ENCODE peak calls at places on chromosome 9, in five cellular contexts. U is stimulated activated CD4-positive, alpha-beta T cell treated with anti-CD3 and anti-CD28 coated beads, Interleukin-15, amount 100 ng/mL, for 24 hours; S is type B pancreatic cell; E is colonic mucosa; Q is EL. Y is an unnamed sample.

GRCh38 chr9:106797299-106797698 is 65.7 kb upstream of the ZNF462 start:
- DNase-seq in U (no peak), S (no peak), E (peak), Q (peak), Y (no peak)

GRCh38 chr9:136133191-136133958 is 14.7 kb upstream of the TMEM250 start:
- DNase-seq in U (peak), S (peak), E (no peak), Q (peak), Y (no peak)

GRCh38 chr9:127703289-127703946 is 3.4 kb upstream of the CFAP157 start:
- DNase-seq in U (no peak), S (no peak), E (no peak), Q (no peak), Y (no peak)

GRCh38 chr9:136681029-136681428 is 6.2 kb downstream of the AGPAT2 start:
- DNase-seq in U (no peak), S (no peak), E (no peak), Q (no peak), Y (no peak)

GRCh38 chr9:136532799-136533774 is 12.8 kb downstream of the NOTCH1 start:
- DNase-seq in U (peak), S (no peak), E (no peak), Q (no peak), Y (no peak)

GRCh38 chr9:121876658-121877271 is 216.3 kb downstream of the TTLL11 start:
- DNase-seq in U (no peak), S (no peak), E (no peak), Q (peak), Y (no peak)

GRCh38 chr9:8659121-8659520 is 859.5 kb upstream of the DMAC1 start:
- DNase-seq in U (no peak), S (no peak), E (no peak), Q (no peak), Y (no peak)

GRCh38 chr9:30796806-30797205 is 1587.6 kb upstream of the ACO1 start:
- DNase-seq in U (no peak), S (no peak), E (no peak), Q (no peak), Y (no peak)

GRCh38 chr9:35675732-35676392 is 2.1 kb downstream of the CA9 start:
- DNase-seq in U (peak), S (peak), E (peak), Q (no peak), Y (no peak)

GRCh38 chr9:9612270-9612669 is 1000.5 kb downstream of the PTPRD start:
- DNase-seq in U (no peak), S (no peak), E (peak), Q (no peak), Y (no peak)

GRCh38 chr9:123651273-123651672 is 278.7 kb downstream of the DENND1A start:
- DNase-seq in U (no peak), S (no peak), E (peak), Q (no peak), Y (no peak)

GRCh38 chr9:81211741-81212140 is 477.6 kb downstream of the TLE1 start:
- DNase-seq in U (no peak), S (no peak), E (no peak), Q (peak), Y (no peak)

GRCh38 chr9:135413086-135413375 is 66.6 kb upstream of the PPP1R26 start:
- DNase-seq in U (no peak), S (no peak), E (no peak), Q (no peak), Y (no peak)

GRCh38 chr9:98248737-98249474 is 6.5 kb downstream of the TBC1D2 start:
- DNase-seq in U (peak), S (no peak), E (peak), Q (peak), Y (peak)

GRCh38 chr9:75488082-75488713 is 399.9 kb downstream of the OSTF1 start:
- DNase-seq in U (no peak), S (no peak), E (no peak), Q (no peak), Y (no peak)

GRCh38 chr9:114011313-114011712 is 66.8 kb downstream of the AMBP start:
- DNase-seq in U (no peak), S (peak), E (no peak), Q (no peak), Y (no peak)

GRCh38 chr9:88460583-88461332 is 72.5 kb downstream of the SPIN1 start:
- DNase-seq in U (peak), S (no peak), E (no peak), Q (peak), Y (no peak)

GRCh38 chr9:27785714-27786100 is 212.4 kb upstream of the C9orf72 start:
- DNase-seq in U (no peak), S (no peak), E (no peak), Q (no peak), Y (no peak)

GRCh38 chr9:127144670-127145458 is 22.4 kb upstream of the ANGPTL2 start:
- DNase-seq in U (no peak), S (no peak), E (peak), Q (no peak), Y (no peak)

GRCh38 chr9:16673171-16673570 is 197.3 kb downstream of the BNC2 start:
- DNase-seq in U (no peak), S (no peak), E (no peak), Q (peak), Y (no peak)

GRCh38 chr9:22170162-22170932 is 161.2 kb upstream of the CDKN2B start:
- DNase-seq in U (no peak), S (no peak), E (no peak), Q (peak), Y (no peak)

GRCh38 chr9:13266172-13266571 is 13.3 kb downstream of the MPDZ start:
- DNase-seq in U (no peak), S (no peak), E (no peak), Q (no peak), Y (no peak)

GRCh38 chr9:128899566-128900322 is 17.8 kb downstream of the LRRC8A start:
- DNase-seq in U (peak), S (no peak), E (no peak), Q (peak), Y (no peak)

GRCh38 chr9:32954642-32955041 is 46.8 kb downstream of the APTX start:
- DNase-seq in U (no peak), S (no peak), E (no peak), Q (peak), Y (peak)

GRCh38 chr9:4923580-4924544 is 61.2 kb upstream of the JAK2 start:
- DNase-seq in U (peak), S (no peak), E (no peak), Q (peak), Y (no peak)

GRCh38 chr9:133945977-133946753 is 46.0 kb downstream of the VAV2 start:
- DNase-seq in U (no peak), S (no peak), E (no peak), Q (no peak), Y (no peak)

GRCh38 chr9:71719585-71719984 is 48.7 kb downstream of the CEMIP2 start:
- DNase-seq in U (no peak), S (no peak), E (no peak), Q (no peak), Y (peak)

GRCh38 chr9:123322771-123323481 is 33.1 kb upstream of the CRB2 start:
- DNase-seq in U (peak), S (no peak), E (no peak), Q (no peak), Y (no peak)